ENCODE peak calls at places on chromosomes 16 and 17, in seven cellular contexts. D is heart right ventricle; X is small intestine; U is hepatocyte; O is psoas muscle; E is neural progenitor cell; Z is CD8-positive, alpha-beta memory T cell. T is an unnamed sample.
A peak's percentile ranks its signal among the peaks of the same experiment; 100 is the strongest.

GRCh38 chr17:74160656-74161500 is 42.6 kb upstream of the RPL38 start:
- DNase-seq in O (no peak), Z (no peak), X (no peak), E (no peak), U (no peak), D (no peak), T (peak; percentile 45)

GRCh38 chr16:61929801-61930200 is 106.4 kb downstream of the CDH8 start:
- DNase-seq in E (no peak), Z (no peak), X (no peak), O (no peak), U (no peak), D (no peak), T (no peak)

GRCh38 chr16:30437511-30438046 is 7.7 kb upstream of the DCTPP1 start:
- DNase-seq in Z (no peak), X (no peak), D (no peak), E (no peak), O (no peak), U (peak; percentile 43), T (no peak)

GRCh38 chr17:42706732-42707131 is 24.4 kb downstream of the CNTNAP1 start:
- DNase-seq in E (no peak), O (no peak), X (no peak), Z (peak; percentile 54), U (no peak), D (no peak), T (no peak)

GRCh38 chr17:507441-507840 is 154.8 kb upstream of the RPH3AL start:
- DNase-seq in E (no peak), U (no peak), Z (no peak), D (no peak), O (no peak), X (no peak), T (no peak)

GRCh38 chr17:28953444-28954118 is 2.3 kb upstream of the PHF12 start:
- DNase-seq in E (peak; percentile 88), X (peak; percentile 38), U (peak; percentile 64), O (no peak), D (peak; percentile 52), Z (peak; percentile 26), T (no peak)

GRCh38 chr17:42855048-42855596 is 4.1 kb downstream of the AOC3 start:
- DNase-seq in D (no peak), X (no peak), Z (no peak), U (no peak), E (no peak), O (no peak), T (no peak)

GRCh38 chr17:76351526-76352071 is 2.1 kb downstream of the PRPSAP1 start:
- DNase-seq in X (no peak), Z (no peak), U (no peak), D (no peak), E (no peak), O (no peak), T (no peak)

GRCh38 chr17:19386276-19386863 is 620 bp downstream of the MFAP4 start:
- DNase-seq in U (peak; percentile 83), Z (no peak), O (peak; percentile 88), D (no peak), X (no peak), E (peak; percentile 24), T (no peak)

GRCh38 chr16:71526111-71526998 is at the start of gene CHST4:
- DNase-seq in O (no peak), Z (no peak), E (peak; percentile 68), D (no peak), U (peak; percentile 57), X (no peak), T (no peak)

GRCh38 chr17:82692268-82692667 is 6.2 kb downstream of the RAB40B start:
- DNase-seq in U (no peak), E (no peak), Z (no peak), O (peak; percentile 31), X (no peak), D (no peak), T (no peak)

GRCh38 chr17:72614871-72615626 is 477.4 kb downstream of the SLC39A11 start:
- DNase-seq in U (peak; percentile 90), D (no peak), Z (no peak), X (peak; percentile 85), E (peak; percentile 66), O (no peak), T (no peak)

GRCh38 chr17:74922694-74923537 is at the start of gene USH1G:
- DNase-seq in O (no peak), U (peak; percentile 32), D (no peak), X (no peak), E (peak; percentile 47), Z (peak; percentile 6), T (no peak)

GRCh38 chr17:72732893-72733618 is 359.4 kb downstream of the SLC39A11 start:
- DNase-seq in U (no peak), O (no peak), D (no peak), X (peak; percentile 27), E (no peak), Z (no peak), T (no peak)

GRCh38 chr17:56358651-56359050 is 205.4 kb downstream of the ANKFN1 start:
- DNase-seq in E (no peak), O (no peak), U (no peak), D (no peak), X (no peak), Z (no peak), T (no peak)

GRCh38 chr16:28186752-28187151 is 25.0 kb downstream of the XPO6 start:
- DNase-seq in O (no peak), U (no peak), Z (peak; percentile 39), D (no peak), E (no peak), X (no peak), T (no peak)

GRCh38 chr17:51120357-51120738 is 320 bp downstream of the SPAG9 start:
- DNase-seq in Z (no peak), U (no peak), D (no peak), E (no peak), O (no peak), X (peak; percentile 56), T (no peak)

GRCh38 chr17:27293359-27293897 is 486 bp upstream of the WSB1 start:
- DNase-seq in D (no peak), U (no peak), E (peak; percentile 16), X (peak; percentile 18), Z (no peak), O (no peak), T (no peak)

GRCh38 chr16:89343501-89344291 is 126.2 kb downstream of the ZNF778 start:
- DNase-seq in D (no peak), Z (no peak), E (no peak), X (no peak), U (peak; percentile 69), O (peak; percentile 55), T (no peak)

GRCh38 chr16:57769541-57770145 is 32.6 kb downstream of the KIFC3 start:
- DNase-seq in Z (no peak), E (no peak), U (no peak), O (no peak), X (no peak), D (no peak), T (no peak)

GRCh38 chr16:66548868-66549267 is 1.1 kb downstream of the TK2 start:
- DNase-seq in O (no peak), D (no peak), E (no peak), U (no peak), Z (no peak), X (no peak), T (no peak)
- H3K4me3 ChIP-seq in O (peak overlapping the region; percentile 92), D (peak overlapping the region; percentile 89), E (peak overlapping the region; percentile 62), U (peak overlapping the region; percentile 63), Z (peak overlapping the region; percentile 66), X (peak overlapping the region; percentile 85), T (peak overlapping the region; percentile 90)

GRCh38 chr17:48618366-48618896 is 3.3 kb upstream of the HOXB8 start:
- DNase-seq in U (peak; percentile 94), X (peak; percentile 78), E (peak; percentile 93), O (peak; percentile 93), D (peak; percentile 81), Z (peak; percentile 73), T (peak; percentile 93)

GRCh38 chr17:48619821-48620496 is 4.9 kb upstream of the HOXB8 start:
- DNase-seq in O (no peak), U (no peak), Z (no peak), D (no peak), X (no peak), E (peak; percentile 57), T (no peak)

GRCh38 chr17:48621410-48622387 is 4.5 kb downstream of the HOXB9 start:
- DNase-seq in E (no peak), X (no peak), Z (no peak), D (no peak), O (no peak), U (no peak), T (no peak)

GRCh38 chr17:48622857-48623256 is 3.3 kb downstream of the HOXB9 start:
- DNase-seq in O (no peak), Z (no peak), X (no peak), E (no peak), U (no peak), D (no peak), T (no peak)

GRCh38 chr17:48620497-48621139 is 5.5 kb upstream of the HOXB8 start:
- DNase-seq in E (no peak), Z (no peak), U (no peak), D (no peak), O (no peak), X (no peak), T (no peak)
- H3K9me3 ChIP-seq in E (no peaks in the 10 kb centered on the region), Z (no peaks in the 10 kb centered on the region), U (no peaks in the 10 kb centered on the region), D (no peaks in the 10 kb centered on the region), O (no peaks in the 10 kb centered on the region), X (no peaks in the 10 kb centered on the region), T (no peaks in the 10 kb centered on the region)

DNA sequence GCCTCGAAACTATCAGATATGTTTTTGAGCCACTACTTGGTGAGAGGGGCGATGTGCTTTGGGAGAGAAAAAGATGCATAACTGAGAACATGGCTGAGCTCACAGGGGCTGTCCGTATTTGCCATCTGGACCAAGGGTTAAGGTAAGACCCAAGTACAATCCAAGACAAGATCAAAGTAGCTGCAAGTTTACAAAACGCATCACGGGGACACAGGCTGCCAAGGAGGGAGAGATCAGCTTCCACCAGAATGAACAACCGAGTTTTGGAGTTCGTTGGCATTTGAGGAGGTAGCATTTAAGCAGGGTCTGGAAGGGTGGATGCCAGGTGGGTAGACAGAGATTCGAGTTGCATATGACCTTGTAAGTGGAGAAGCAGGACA is 2.2 kb downstream of the PITPNC1 start:
- DNase-seq in X (no peak), E (no peak), O (no peak), Z (no peak), D (no peak), U (no peak), T (no peak)
- H3K4me3 ChIP-seq in X (peak overlapping the region; percentile 79), E (peak overlapping the region; percentile 77), O (peak overlapping the region; percentile 88), Z (peak overlapping the region; percentile 93), D (peak overlapping the region; percentile 95), U (peak overlapping the region; percentile 31), T (peak overlapping the region; percentile 94)

DNA sequence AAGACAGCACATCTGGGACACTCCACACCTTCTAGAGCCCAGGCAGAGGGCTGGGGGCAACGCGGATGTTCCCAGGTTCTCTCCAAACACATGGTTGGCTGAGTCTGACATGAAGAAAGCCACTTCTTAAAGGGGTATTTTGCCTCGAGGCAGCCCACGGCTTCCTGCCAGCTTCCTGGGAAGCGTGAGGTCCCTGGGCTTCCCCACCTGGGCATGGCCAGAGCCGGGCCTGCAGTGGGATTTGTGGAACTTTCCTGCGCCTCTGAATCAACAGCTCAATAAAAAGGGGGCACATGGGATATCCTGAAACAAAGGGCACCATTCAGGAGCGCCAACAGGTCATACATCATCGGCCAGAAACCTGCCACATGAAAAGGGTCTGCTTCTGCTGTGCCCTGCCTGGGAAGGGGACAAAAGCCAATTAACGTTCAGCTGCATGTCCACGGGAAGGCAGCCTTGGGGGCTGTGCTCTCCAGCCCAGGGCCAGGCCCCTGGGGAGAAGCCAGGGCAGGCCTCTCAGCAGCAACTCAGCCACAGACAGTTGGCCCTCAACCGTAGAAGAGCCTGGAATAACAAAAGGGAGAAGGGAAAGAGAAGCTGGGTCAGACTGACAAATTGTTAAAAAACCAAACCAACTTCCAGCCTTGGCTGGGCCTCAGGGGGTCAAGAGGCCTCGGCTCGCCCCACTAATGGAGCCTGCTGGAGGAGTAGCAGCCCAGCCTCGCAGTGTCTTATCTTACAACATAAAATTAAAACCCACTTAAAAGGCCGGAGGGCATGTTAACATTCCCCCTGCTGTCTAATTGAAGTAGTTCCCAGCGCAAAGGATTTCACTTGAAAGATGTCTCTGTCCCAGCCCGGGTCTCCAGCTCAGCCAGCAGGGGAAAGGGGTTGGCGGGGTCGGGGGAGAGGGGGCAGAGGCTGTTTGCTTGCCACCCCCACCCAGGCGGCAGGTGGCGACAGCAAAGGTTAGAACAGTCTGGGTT is 34.2 kb downstream of the TBX4 start:
- DNase-seq in D (no peak), O (no peak), X (no peak), E (peak; percentile 44), Z (no peak), U (no peak), T (peak; percentile 22)
- H3K9me3 ChIP-seq in D (no peaks in the 10 kb centered on the region), O (no peaks in the 10 kb centered on the region), X (no peaks in the 10 kb centered on the region), E (no peaks in the 10 kb centered on the region), Z (no peaks in the 10 kb centered on the region), U (no peaks in the 10 kb centered on the region), T (no peaks in the 10 kb centered on the region)